ENCODE peak calls at places on chromosome 4, in eight cellular contexts. M is testis; Y is tibial nerve; L is left ventricle myocardium inferior; E is SK-N-SH; Z is cardiac muscle cell; G is ovary; H is CD8-positive, alpha-beta T cell. O is an unnamed sample.
A peak's percentile ranks its signal among the peaks of the same experiment; 100 is the strongest.

GRCh38 chr4:42608551-42608950 is 48.4 kb downstream of the ATP8A1 start:
- DNase-seq in M (no peak), Y (no peak), L (no peak), E (no peak), Z (no peak), G (no peak), H (no peak), O (no peak)

GRCh38 chr4:184448828-184449227 is 25.5 kb downstream of the IRF2 start:
- DNase-seq in M (peak; percentile 86), Y (no peak), L (peak; percentile 52), E (no peak), Z (peak; percentile 83), G (peak; percentile 66), H (no peak), O (no peak)

GRCh38 chr4:76011700-76012387 is 4.5 kb upstream of the CXCL9 start:
- DNase-seq in M (peak; percentile 31), Y (no peak), L (no peak), E (peak; percentile 13), Z (peak; percentile 77), G (no peak), H (no peak), O (peak; percentile 26)

GRCh38 chr4:2040391-2041233 is 18.5 kb upstream of the NAT8L start:
- DNase-seq in M (no peak), Y (no peak), L (no peak), E (peak; percentile 75), Z (no peak), G (no peak), H (no peak), O (no peak)

GRCh38 chr4:182062458-182062857 is 180.7 kb upstream of the TENM3 start:
- DNase-seq in M (no peak), Y (no peak), L (no peak), E (no peak), Z (no peak), G (no peak), H (no peak), O (no peak)

GRCh38 chr4:149441338-149441737 is 374.3 kb downstream of the IQCM start:
- DNase-seq in M (no peak), Y (no peak), L (no peak), E (no peak), Z (peak; percentile 11), G (no peak), H (no peak), O (no peak)

GRCh38 chr4:156999175-156999517 is 27.5 kb upstream of the PDGFC start:
- DNase-seq in M (peak; percentile 43), Y (no peak), L (no peak), E (no peak), Z (peak; percentile 99), G (peak; percentile 14), H (no peak), O (peak; percentile 53)

GRCh38 chr4:112514449-112515277 is 1.3 kb downstream of the NEUROG2 start:
- DNase-seq in M (no peak), Y (no peak), L (no peak), E (peak; percentile 64), Z (no peak), G (no peak), H (no peak), O (no peak)

GRCh38 chr4:48025005-48025404 is 8.4 kb downstream of the NIPAL1 start:
- DNase-seq in M (no peak), Y (no peak), L (no peak), E (no peak), Z (peak; percentile 39), G (no peak), H (no peak), O (no peak)

GRCh38 chr4:173252024-173252935 is 81.9 kb downstream of the HMGB2 start:
- DNase-seq in M (no peak), Y (peak; percentile 55), L (peak; percentile 33), E (no peak), Z (peak; percentile 97), G (peak; percentile 50), H (no peak), O (peak; percentile 95)

GRCh38 chr4:143558823-143559756 is 45.6 kb downstream of the SMARCA5 start:
- DNase-seq in M (peak; percentile 85), Y (peak; percentile 20), L (peak; percentile 54), E (peak; percentile 84), Z (peak; percentile 76), G (peak; percentile 36), H (peak; percentile 63), O (no peak)

GRCh38 chr4:24624381-24624780 is 40.0 kb upstream of the DHX15 start:
- DNase-seq in M (no peak), Y (no peak), L (no peak), E (no peak), Z (no peak), G (no peak), H (no peak), O (no peak)

GRCh38 chr4:100895572-100896197 is 377.9 kb upstream of the EMCN start:
- DNase-seq in M (no peak), Y (no peak), L (no peak), E (no peak), Z (peak; percentile 5), G (no peak), H (no peak), O (no peak)

GRCh38 chr4:144421839-144422565 is 224.0 kb upstream of the HHIP start:
- DNase-seq in M (no peak), Y (no peak), L (no peak), E (no peak), Z (no peak), G (no peak), H (no peak), O (peak; percentile 16)

GRCh38 chr4:123755655-123756054 is 359.1 kb downstream of the SPRY1 start:
- DNase-seq in M (no peak), Y (no peak), L (no peak), E (no peak), Z (no peak), G (no peak), H (no peak), O (no peak)

GRCh38 chr4:147025042-147025441 is 79.4 kb upstream of the TTC29 start:
- DNase-seq in M (no peak), Y (no peak), L (no peak), E (no peak), Z (no peak), G (no peak), H (no peak), O (no peak)

GRCh38 chr4:71472946-71473345 is 134.1 kb downstream of the SLC4A4 start:
- DNase-seq in M (no peak), Y (no peak), L (no peak), E (no peak), Z (peak; percentile 63), G (no peak), H (no peak), O (no peak)

GRCh38 chr4:186240848-186241491 is 13.7 kb downstream of the KLKB1 start:
- DNase-seq in M (no peak), Y (no peak), L (no peak), E (no peak), Z (no peak), G (no peak), H (no peak), O (no peak)

GRCh38 chr4:140952709-140953108 is 180.6 kb downstream of the RNF150 start:
- DNase-seq in M (no peak), Y (no peak), L (no peak), E (no peak), Z (peak; percentile 70), G (no peak), H (no peak), O (no peak)

GRCh38 chr4:153564630-153565525 is 98.7 kb downstream of the TMEM131L start:
- DNase-seq in M (peak; percentile 28), Y (no peak), L (no peak), E (no peak), Z (no peak), G (peak; percentile 29), H (no peak), O (no peak)

GRCh38 chr4:159070742-159071141 is 32.1 kb upstream of the RAPGEF2 start:
- DNase-seq in M (no peak), Y (peak; percentile 27), L (no peak), E (no peak), Z (peak; percentile 48), G (no peak), H (no peak), O (no peak)
- H3K27ac ChIP-seq in M (no peak overlapping the region), Y (no peak overlapping the region), L (no peak overlapping the region), E (no peak overlapping the region), Z (no peak overlapping the region), G (no peak overlapping the region), H (no peak overlapping the region), O (peak overlapping the region; percentile 83)

GRCh38 chr4:65653740-65654361 is 16.4 kb downstream of the EPHA5 start:
- DNase-seq in M (no peak), Y (no peak), L (no peak), E (no peak), Z (no peak), G (no peak), H (no peak), O (no peak)
- H3K27ac ChIP-seq in M (no peak overlapping the region), Y (no peak overlapping the region), L (no peak overlapping the region), E (no peak overlapping the region), Z (no peak overlapping the region), G (no peak overlapping the region), H (no peak overlapping the region), O (no peak overlapping the region)

GRCh38 chr4:26856906-26857277 is 3.7 kb upstream of the STIM2 start:
- DNase-seq in M (no peak), Y (no peak), L (no peak), E (no peak), Z (no peak), G (no peak), H (no peak), O (no peak)
- H3K27ac ChIP-seq in M (peak overlapping the region; percentile 86), Y (peak overlapping the region; percentile 86), L (peak overlapping the region; percentile 92), E (peak overlapping the region; percentile 67), Z (peak overlapping the region; percentile 51), G (peak overlapping the region; percentile 51), H (peak overlapping the region; percentile 89), O (peak overlapping the region; percentile 80)

DNA sequence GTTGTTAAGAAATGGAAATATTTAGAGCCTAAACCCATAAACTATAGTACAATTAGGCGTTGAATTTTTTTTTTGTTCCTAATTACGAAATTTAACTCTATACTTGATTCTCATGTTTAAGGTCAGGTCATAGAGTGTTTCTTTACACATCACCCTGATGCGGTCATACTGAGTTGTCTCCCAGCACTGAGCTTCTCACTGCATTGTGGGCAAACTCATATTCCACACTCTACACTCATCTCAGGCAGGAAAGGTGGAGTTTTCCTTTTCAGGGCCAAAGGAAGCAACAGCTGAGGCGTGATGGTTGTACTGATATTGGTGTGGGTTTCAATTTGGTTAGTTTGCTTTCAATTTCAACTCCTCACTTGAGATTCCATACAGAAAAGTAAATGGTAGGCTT is 75.4 kb downstream of the FAT4 start:
- DNase-seq in M (no peak), Y (no peak), L (no peak), E (no peak), Z (peak; percentile 66), G (no peak), H (no peak), O (peak; percentile 8)
- H3K27ac ChIP-seq in M (peak overlapping the region; percentile 52), Y (peak overlapping the region; percentile 40), L (peak overlapping the region; percentile 83), E (peak overlapping the region; percentile 88), Z (no peak overlapping the region), G (no peak overlapping the region), H (no peak overlapping the region), O (peak overlapping the region; percentile 85)

DNA sequence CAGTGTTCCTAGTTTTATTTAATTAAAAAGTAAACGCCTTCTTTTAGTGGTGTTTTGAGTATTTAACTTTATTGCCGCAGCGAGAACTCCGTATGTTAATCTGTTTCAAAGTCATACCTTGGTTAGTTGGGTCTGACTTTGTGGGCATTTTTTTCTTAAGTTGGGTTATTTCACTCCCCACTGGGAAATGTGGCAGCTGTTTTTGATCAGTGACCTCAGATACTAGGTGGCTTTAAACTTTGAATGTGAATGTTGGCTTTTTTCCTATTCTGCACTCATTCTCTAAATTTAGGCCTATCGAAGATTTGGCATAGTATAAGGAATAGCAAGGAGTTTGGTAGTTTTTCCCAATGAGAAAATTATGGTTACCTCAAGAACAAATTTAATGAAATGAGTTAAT is 85.9 kb downstream of the FIP1L1 start:
- DNase-seq in M (no peak), Y (no peak), L (no peak), E (no peak), Z (no peak), G (no peak), H (no peak), O (no peak)
- H3K27ac ChIP-seq in M (no peak overlapping the region), Y (no peak overlapping the region), L (no peak overlapping the region), E (no peak overlapping the region), Z (no peak overlapping the region), G (no peak overlapping the region), H (no peak overlapping the region), O (no peak overlapping the region)

O was measured in epithelial cell of prostate.